ENCODE peak calls at places on chromosomes 2 and 18, in six cellular contexts. One of them, this sample, is unnamed.

GRCh38 chr2:54845514-54845913 is 122.1 kb downstream of the EML6 start:
- DNase-seq in activated T-cell treated with anti-CD3 and anti-CD28 coated beads, Interleukin-2, amount 50 U/mL, for 72 hours: no peak
- DNase-seq in C1 segment of cervical spinal cord: no peak
- DNase-seq in CD4-positive, alpha-beta T cell: no peak
- DNase-seq in stimulated activated CD4-positive, alpha-beta T cell treated with anti-CD3 and anti-CD28 coated beads, Interleukin-1b, Interleukin-23, amount 100 ng/mL, for 24 hours: no peak
- DNase-seq in WTC11: no peak
- DNase-seq in this sample: no peak

GRCh38 chr2:111947219-111947618 is 48.8 kb downstream of the MERTK start:
- DNase-seq in CD4-positive, alpha-beta T cell: no peak
- DNase-seq in stimulated activated CD4-positive, alpha-beta T cell treated with anti-CD3 and anti-CD28 coated beads, Interleukin-1b, Interleukin-23, amount 100 ng/mL, for 24 hours: no peak
- DNase-seq in C1 segment of cervical spinal cord: no peak
- DNase-seq in activated T-cell treated with anti-CD3 and anti-CD28 coated beads, Interleukin-2, amount 50 U/mL, for 72 hours: no peak
- DNase-seq in WTC11: no peak
- DNase-seq in this sample: no peak

GRCh38 chr2:230811508-230811907 is 53.2 kb upstream of the ITM2C start:
- DNase-seq in activated T-cell treated with anti-CD3 and anti-CD28 coated beads, Interleukin-2, amount 50 U/mL, for 72 hours: no peak
- DNase-seq in CD4-positive, alpha-beta T cell: no peak
- DNase-seq in WTC11: no peak
- DNase-seq in stimulated activated CD4-positive, alpha-beta T cell treated with anti-CD3 and anti-CD28 coated beads, Interleukin-1b, Interleukin-23, amount 100 ng/mL, for 24 hours: no peak
- DNase-seq in C1 segment of cervical spinal cord: no peak
- DNase-seq in this sample: no peak

GRCh38 chr2:240793313-240794177 is 26.5 kb downstream of the KIF1A start:
- DNase-seq in stimulated activated CD4-positive, alpha-beta T cell treated with anti-CD3 and anti-CD28 coated beads, Interleukin-1b, Interleukin-23, amount 100 ng/mL, for 24 hours: no peak
- DNase-seq in activated T-cell treated with anti-CD3 and anti-CD28 coated beads, Interleukin-2, amount 50 U/mL, for 72 hours: no peak
- DNase-seq in WTC11: no peak
- DNase-seq in C1 segment of cervical spinal cord: no peak
- DNase-seq in CD4-positive, alpha-beta T cell: no peak
- DNase-seq in this sample: no peak

GRCh38 chr2:174979996-174980395 is 25.2 kb downstream of the CHN1 start:
- DNase-seq in C1 segment of cervical spinal cord: no peak
- DNase-seq in WTC11: no peak
- DNase-seq in stimulated activated CD4-positive, alpha-beta T cell treated with anti-CD3 and anti-CD28 coated beads, Interleukin-1b, Interleukin-23, amount 100 ng/mL, for 24 hours: no peak
- DNase-seq in CD4-positive, alpha-beta T cell: no peak
- DNase-seq in activated T-cell treated with anti-CD3 and anti-CD28 coated beads, Interleukin-2, amount 50 U/mL, for 72 hours: no peak
- DNase-seq in this sample: no peak

GRCh38 chr2:28342081-28342967 is 50.3 kb upstream of the FOSL2 start:
- DNase-seq in CD4-positive, alpha-beta T cell: no peak
- DNase-seq in activated T-cell treated with anti-CD3 and anti-CD28 coated beads, Interleukin-2, amount 50 U/mL, for 72 hours: no peak
- DNase-seq in C1 segment of cervical spinal cord: no peak
- DNase-seq in stimulated activated CD4-positive, alpha-beta T cell treated with anti-CD3 and anti-CD28 coated beads, Interleukin-1b, Interleukin-23, amount 100 ng/mL, for 24 hours: no peak
- DNase-seq in WTC11: no peak
- DNase-seq in this sample: peak

GRCh38 chr2:172251231-172251630 is 148.5 kb upstream of the DLX2 start:
- DNase-seq in CD4-positive, alpha-beta T cell: no peak
- DNase-seq in activated T-cell treated with anti-CD3 and anti-CD28 coated beads, Interleukin-2, amount 50 U/mL, for 72 hours: no peak
- DNase-seq in C1 segment of cervical spinal cord: no peak
- DNase-seq in stimulated activated CD4-positive, alpha-beta T cell treated with anti-CD3 and anti-CD28 coated beads, Interleukin-1b, Interleukin-23, amount 100 ng/mL, for 24 hours: no peak
- DNase-seq in WTC11: no peak
- DNase-seq in this sample: no peak

GRCh38 chr18:8800876-8801262 is 95.5 kb downstream of the MTCL1 start:
- DNase-seq in C1 segment of cervical spinal cord: no peak
- DNase-seq in WTC11: no peak
- DNase-seq in stimulated activated CD4-positive, alpha-beta T cell treated with anti-CD3 and anti-CD28 coated beads, Interleukin-1b, Interleukin-23, amount 100 ng/mL, for 24 hours: no peak
- DNase-seq in activated T-cell treated with anti-CD3 and anti-CD28 coated beads, Interleukin-2, amount 50 U/mL, for 72 hours: no peak
- DNase-seq in CD4-positive, alpha-beta T cell: no peak
- DNase-seq in this sample: no peak

GRCh38 chr18:75475228-75475627 is 47.7 kb upstream of the SMIM21 start:
- DNase-seq in stimulated activated CD4-positive, alpha-beta T cell treated with anti-CD3 and anti-CD28 coated beads, Interleukin-1b, Interleukin-23, amount 100 ng/mL, for 24 hours: no peak
- DNase-seq in C1 segment of cervical spinal cord: no peak
- DNase-seq in activated T-cell treated with anti-CD3 and anti-CD28 coated beads, Interleukin-2, amount 50 U/mL, for 72 hours: no peak
- DNase-seq in WTC11: no peak
- DNase-seq in CD4-positive, alpha-beta T cell: no peak
- DNase-seq in this sample: no peak

GRCh38 chr2:120863661-120864320 is 128.1 kb downstream of the GLI2 start:
- DNase-seq in stimulated activated CD4-positive, alpha-beta T cell treated with anti-CD3 and anti-CD28 coated beads, Interleukin-1b, Interleukin-23, amount 100 ng/mL, for 24 hours: no peak
- DNase-seq in WTC11: no peak
- DNase-seq in activated T-cell treated with anti-CD3 and anti-CD28 coated beads, Interleukin-2, amount 50 U/mL, for 72 hours: no peak
- DNase-seq in CD4-positive, alpha-beta T cell: no peak
- DNase-seq in C1 segment of cervical spinal cord: no peak
- DNase-seq in this sample: peak

GRCh38 chr2:236535024-236535423 is 34.6 kb upstream of the ACKR3 start:
- DNase-seq in stimulated activated CD4-positive, alpha-beta T cell treated with anti-CD3 and anti-CD28 coated beads, Interleukin-1b, Interleukin-23, amount 100 ng/mL, for 24 hours: no peak
- DNase-seq in C1 segment of cervical spinal cord: no peak
- DNase-seq in WTC11: no peak
- DNase-seq in CD4-positive, alpha-beta T cell: no peak
- DNase-seq in activated T-cell treated with anti-CD3 and anti-CD28 coated beads, Interleukin-2, amount 50 U/mL, for 72 hours: no peak
- DNase-seq in this sample: no peak

GRCh38 chr2:28445448-28446258 is 50.2 kb upstream of the PLB1 start:
- DNase-seq in CD4-positive, alpha-beta T cell: no peak
- DNase-seq in stimulated activated CD4-positive, alpha-beta T cell treated with anti-CD3 and anti-CD28 coated beads, Interleukin-1b, Interleukin-23, amount 100 ng/mL, for 24 hours: peak
- DNase-seq in activated T-cell treated with anti-CD3 and anti-CD28 coated beads, Interleukin-2, amount 50 U/mL, for 72 hours: peak
- DNase-seq in WTC11: no peak
- DNase-seq in C1 segment of cervical spinal cord: no peak
- DNase-seq in this sample: no peak

GRCh38 chr2:240966906-240967680 is 31.3 kb upstream of the SNED1 start:
- DNase-seq in activated T-cell treated with anti-CD3 and anti-CD28 coated beads, Interleukin-2, amount 50 U/mL, for 72 hours: no peak
- DNase-seq in WTC11: peak
- DNase-seq in C1 segment of cervical spinal cord: no peak
- DNase-seq in stimulated activated CD4-positive, alpha-beta T cell treated with anti-CD3 and anti-CD28 coated beads, Interleukin-1b, Interleukin-23, amount 100 ng/mL, for 24 hours: no peak
- DNase-seq in CD4-positive, alpha-beta T cell: no peak
- DNase-seq in this sample: peak

GRCh38 chr2:205403244-205403845 is 279.0 kb upstream of the NRP2 start:
- DNase-seq in C1 segment of cervical spinal cord: no peak
- DNase-seq in activated T-cell treated with anti-CD3 and anti-CD28 coated beads, Interleukin-2, amount 50 U/mL, for 72 hours: no peak
- DNase-seq in stimulated activated CD4-positive, alpha-beta T cell treated with anti-CD3 and anti-CD28 coated beads, Interleukin-1b, Interleukin-23, amount 100 ng/mL, for 24 hours: no peak
- DNase-seq in CD4-positive, alpha-beta T cell: no peak
- DNase-seq in WTC11: no peak
- DNase-seq in this sample: no peak

GRCh38 chr2:27177441-27178351 is 28.9 kb downstream of the TCF23 start:
- DNase-seq in C1 segment of cervical spinal cord: no peak
- DNase-seq in activated T-cell treated with anti-CD3 and anti-CD28 coated beads, Interleukin-2, amount 50 U/mL, for 72 hours: no peak
- DNase-seq in CD4-positive, alpha-beta T cell: no peak
- DNase-seq in WTC11: no peak
- DNase-seq in stimulated activated CD4-positive, alpha-beta T cell treated with anti-CD3 and anti-CD28 coated beads, Interleukin-1b, Interleukin-23, amount 100 ng/mL, for 24 hours: no peak
- DNase-seq in this sample: no peak

GRCh38 chr2:188909036-188909435 is 65.1 kb upstream of the COL3A1 start:
- DNase-seq in C1 segment of cervical spinal cord: no peak
- DNase-seq in CD4-positive, alpha-beta T cell: no peak
- DNase-seq in WTC11: no peak
- DNase-seq in activated T-cell treated with anti-CD3 and anti-CD28 coated beads, Interleukin-2, amount 50 U/mL, for 72 hours: no peak
- DNase-seq in stimulated activated CD4-positive, alpha-beta T cell treated with anti-CD3 and anti-CD28 coated beads, Interleukin-1b, Interleukin-23, amount 100 ng/mL, for 24 hours: no peak
- DNase-seq in this sample: no peak

GRCh38 chr18:79405781-79406575 is 10.2 kb downstream of the NFATC1 start:
- DNase-seq in CD4-positive, alpha-beta T cell: peak
- DNase-seq in C1 segment of cervical spinal cord: peak
- DNase-seq in WTC11: no peak
- DNase-seq in stimulated activated CD4-positive, alpha-beta T cell treated with anti-CD3 and anti-CD28 coated beads, Interleukin-1b, Interleukin-23, amount 100 ng/mL, for 24 hours: peak
- DNase-seq in activated T-cell treated with anti-CD3 and anti-CD28 coated beads, Interleukin-2, amount 50 U/mL, for 72 hours: peak
- DNase-seq in this sample: peak

GRCh38 chr2:131656816-131657633 is 129.3 kb downstream of the CCDC74A start:
- DNase-seq in activated T-cell treated with anti-CD3 and anti-CD28 coated beads, Interleukin-2, amount 50 U/mL, for 72 hours: no peak
- DNase-seq in C1 segment of cervical spinal cord: no peak
- DNase-seq in CD4-positive, alpha-beta T cell: no peak
- DNase-seq in WTC11: no peak
- DNase-seq in stimulated activated CD4-positive, alpha-beta T cell treated with anti-CD3 and anti-CD28 coated beads, Interleukin-1b, Interleukin-23, amount 100 ng/mL, for 24 hours: no peak
- DNase-seq in this sample: no peak

GRCh38 chr18:22844643-22845042 is 88.5 kb upstream of the RBBP8 start:
- DNase-seq in C1 segment of cervical spinal cord: no peak
- DNase-seq in WTC11: no peak
- DNase-seq in activated T-cell treated with anti-CD3 and anti-CD28 coated beads, Interleukin-2, amount 50 U/mL, for 72 hours: no peak
- DNase-seq in stimulated activated CD4-positive, alpha-beta T cell treated with anti-CD3 and anti-CD28 coated beads, Interleukin-1b, Interleukin-23, amount 100 ng/mL, for 24 hours: no peak
- DNase-seq in CD4-positive, alpha-beta T cell: no peak
- DNase-seq in this sample: no peak

GRCh38 chr2:72984172-72984671 is 66.9 kb downstream of the EMX1 start:
- DNase-seq in C1 segment of cervical spinal cord: no peak
- DNase-seq in activated T-cell treated with anti-CD3 and anti-CD28 coated beads, Interleukin-2, amount 50 U/mL, for 72 hours: no peak
- DNase-seq in stimulated activated CD4-positive, alpha-beta T cell treated with anti-CD3 and anti-CD28 coated beads, Interleukin-1b, Interleukin-23, amount 100 ng/mL, for 24 hours: no peak
- DNase-seq in CD4-positive, alpha-beta T cell: no peak
- DNase-seq in WTC11: no peak
- DNase-seq in this sample: peak

GRCh38 chr2:179915395-179915992 is 54.1 kb upstream of the ZNF385B start:
- DNase-seq in CD4-positive, alpha-beta T cell: no peak
- DNase-seq in activated T-cell treated with anti-CD3 and anti-CD28 coated beads, Interleukin-2, amount 50 U/mL, for 72 hours: no peak
- DNase-seq in stimulated activated CD4-positive, alpha-beta T cell treated with anti-CD3 and anti-CD28 coated beads, Interleukin-1b, Interleukin-23, amount 100 ng/mL, for 24 hours: no peak
- DNase-seq in C1 segment of cervical spinal cord: no peak
- DNase-seq in WTC11: no peak
- DNase-seq in this sample: no peak

GRCh38 chr18:11654736-11655604 is 34.1 kb upstream of the GNAL start:
- DNase-seq in activated T-cell treated with anti-CD3 and anti-CD28 coated beads, Interleukin-2, amount 50 U/mL, for 72 hours: peak
- DNase-seq in WTC11: peak
- DNase-seq in stimulated activated CD4-positive, alpha-beta T cell treated with anti-CD3 and anti-CD28 coated beads, Interleukin-1b, Interleukin-23, amount 100 ng/mL, for 24 hours: peak
- DNase-seq in C1 segment of cervical spinal cord: peak
- DNase-seq in CD4-positive, alpha-beta T cell: no peak
- DNase-seq in this sample: peak

GRCh38 chr18:8536226-8536625 is 73.0 kb upstream of the RAB12 start:
- DNase-seq in activated T-cell treated with anti-CD3 and anti-CD28 coated beads, Interleukin-2, amount 50 U/mL, for 72 hours: no peak
- DNase-seq in WTC11: no peak
- DNase-seq in CD4-positive, alpha-beta T cell: no peak
- DNase-seq in stimulated activated CD4-positive, alpha-beta T cell treated with anti-CD3 and anti-CD28 coated beads, Interleukin-1b, Interleukin-23, amount 100 ng/mL, for 24 hours: no peak
- DNase-seq in C1 segment of cervical spinal cord: no peak
- DNase-seq in this sample: no peak

GRCh38 chr2:1052671-1053270 is 102.1 kb downstream of the SNTG2 start:
- DNase-seq in WTC11: no peak
- DNase-seq in activated T-cell treated with anti-CD3 and anti-CD28 coated beads, Interleukin-2, amount 50 U/mL, for 72 hours: no peak
- DNase-seq in CD4-positive, alpha-beta T cell: no peak
- DNase-seq in C1 segment of cervical spinal cord: no peak
- DNase-seq in stimulated activated CD4-positive, alpha-beta T cell treated with anti-CD3 and anti-CD28 coated beads, Interleukin-1b, Interleukin-23, amount 100 ng/mL, for 24 hours: no peak
- DNase-seq in this sample: no peak

GRCh38 chr2:75602724-75603342 is 42.1 kb upstream of the EVA1A start:
- DNase-seq in activated T-cell treated with anti-CD3 and anti-CD28 coated beads, Interleukin-2, amount 50 U/mL, for 72 hours: no peak
- DNase-seq in WTC11: no peak
- DNase-seq in stimulated activated CD4-positive, alpha-beta T cell treated with anti-CD3 and anti-CD28 coated beads, Interleukin-1b, Interleukin-23, amount 100 ng/mL, for 24 hours: no peak
- DNase-seq in C1 segment of cervical spinal cord: no peak
- DNase-seq in CD4-positive, alpha-beta T cell: no peak
- DNase-seq in this sample: no peak

GRCh38 chr18:35110037-35110436 is 68.8 kb downstream of the MAPRE2 start:
- DNase-seq in CD4-positive, alpha-beta T cell: no peak
- DNase-seq in stimulated activated CD4-positive, alpha-beta T cell treated with anti-CD3 and anti-CD28 coated beads, Interleukin-1b, Interleukin-23, amount 100 ng/mL, for 24 hours: no peak
- DNase-seq in activated T-cell treated with anti-CD3 and anti-CD28 coated beads, Interleukin-2, amount 50 U/mL, for 72 hours: no peak
- DNase-seq in C1 segment of cervical spinal cord: no peak
- DNase-seq in WTC11: no peak
- DNase-seq in this sample: no peak

GRCh38 chr2:26086155-26086634 is 52.3 kb downstream of the RAB10 start:
- DNase-seq in activated T-cell treated with anti-CD3 and anti-CD28 coated beads, Interleukin-2, amount 50 U/mL, for 72 hours: peak
- DNase-seq in stimulated activated CD4-positive, alpha-beta T cell treated with anti-CD3 and anti-CD28 coated beads, Interleukin-1b, Interleukin-23, amount 100 ng/mL, for 24 hours: no peak
- DNase-seq in CD4-positive, alpha-beta T cell: no peak
- DNase-seq in C1 segment of cervical spinal cord: no peak
- DNase-seq in WTC11: no peak
- DNase-seq in this sample: no peak

GRCh38 chr2:78540255-78540654 is 485.2 kb upstream of the REG3G start:
- DNase-seq in WTC11: no peak
- DNase-seq in activated T-cell treated with anti-CD3 and anti-CD28 coated beads, Interleukin-2, amount 50 U/mL, for 72 hours: no peak
- DNase-seq in CD4-positive, alpha-beta T cell: no peak
- DNase-seq in stimulated activated CD4-positive, alpha-beta T cell treated with anti-CD3 and anti-CD28 coated beads, Interleukin-1b, Interleukin-23, amount 100 ng/mL, for 24 hours: no peak
- DNase-seq in C1 segment of cervical spinal cord: no peak
- DNase-seq in this sample: no peak

GRCh38 chr18:49521251-49521650 is 34.2 kb upstream of the C18orf32 start:
- DNase-seq in C1 segment of cervical spinal cord: no peak
- DNase-seq in CD4-positive, alpha-beta T cell: no peak
- DNase-seq in WTC11: no peak
- DNase-seq in stimulated activated CD4-positive, alpha-beta T cell treated with anti-CD3 and anti-CD28 coated beads, Interleukin-1b, Interleukin-23, amount 100 ng/mL, for 24 hours: no peak
- DNase-seq in activated T-cell treated with anti-CD3 and anti-CD28 coated beads, Interleukin-2, amount 50 U/mL, for 72 hours: no peak
- DNase-seq in this sample: no peak